ENCODE peak calls at places on chromosomes 1 and 21, in five cellular contexts. A is stimulated activated CD8-positive, alpha-beta memory T cell treated with anti-CD3 and anti-CD28 coated beads, Interleukin-2, amount 100 ng/mL, for 48 hours; P is naive thymus-derived CD8-positive, alpha-beta T cell; L is cardiac septum; Z is central memory CD4-positive, alpha-beta T cell. K is an unnamed sample.

GRCh38 chr1:58981392-58981791 is 197.5 kb upstream of the JUN start:
- DNase-seq in A (no peak), P (no peak), L (no peak), Z (no peak), K (no peak)

GRCh38 chr1:62235576-62235975 is 40.9 kb downstream of the L1TD1 start:
- DNase-seq in A (no peak), P (no peak), L (no peak), Z (no peak), K (no peak)

GRCh38 chr1:2603521-2604155 is 17.1 kb downstream of the PRXL2B start:
- DNase-seq in A (no peak), P (no peak), L (peak), Z (no peak), K (no peak)

GRCh38 chr1:46630719-46631118 is 14.1 kb upstream of the MOB3C start:
- DNase-seq in A (no peak), P (no peak), L (no peak), Z (no peak), K (no peak)

GRCh38 chr1:220325306-220325995 is 53.2 kb upstream of the RAB3GAP2 start:
- DNase-seq in A (no peak), P (no peak), L (no peak), Z (no peak), K (no peak)

GRCh38 chr1:5941671-5942070 is 50.6 kb downstream of the NPHP4 start:
- DNase-seq in A (no peak), P (no peak), L (no peak), Z (no peak), K (no peak)

GRCh38 chr21:38995755-38996154 is 187.5 kb downstream of the PSMG1 start:
- DNase-seq in A (no peak), P (no peak), L (no peak), Z (no peak), K (no peak)

GRCh38 chr1:110645962-110646735 is 28.6 kb downstream of the KCNA3 start:
- DNase-seq in A (no peak), P (no peak), L (no peak), Z (no peak), K (no peak)

GRCh38 chr1:245091818-245092637 is 62.8 kb upstream of the KIF26B start:
- DNase-seq in A (no peak), P (no peak), L (peak), Z (no peak), K (no peak)

GRCh38 chr1:170698301-170698700 is 34.4 kb downstream of the PRRX1 start:
- DNase-seq in A (no peak), P (no peak), L (no peak), Z (no peak), K (no peak)

GRCh38 chr21:15472108-15472507 is 257.7 kb upstream of the USP25 start:
- DNase-seq in A (no peak), P (no peak), L (no peak), Z (no peak), K (no peak)

GRCh38 chr1:39491146-39491921 is at the start of gene BMP8A:
- DNase-seq in A (peak), P (peak), L (no peak), Z (peak), K (peak)

GRCh38 chr1:11134352-11135266 is 34.9 kb upstream of the EXOSC10 start:
- DNase-seq in A (no peak), P (no peak), L (no peak), Z (no peak), K (no peak)

GRCh38 chr1:246947255-246947654 is 15.5 kb upstream of the AHCTF1 start:
- DNase-seq in A (no peak), P (no peak), L (no peak), Z (no peak), K (no peak)

GRCh38 chr1:178337091-178337726 is 159.6 kb downstream of the CLEC20A start:
- DNase-seq in A (no peak), P (no peak), L (no peak), Z (no peak), K (no peak)

GRCh38 chr1:14479865-14480264 is 118.6 kb upstream of the KAZN start:
- DNase-seq in A (no peak), P (no peak), L (no peak), Z (no peak), K (no peak)

K was measured in CD4-positive, alpha-beta memory T cell.